ENCODE peak calls at places on chromosomes 5 and 9, in five cellular contexts. K, Y, S, R and L are unnamed samples.

GRCh38 chr5:179165421-179166170 is 105.4 kb downstream of the ZNF354C start:
- DNase-seq in K (no peak), Y (no peak), S (no peak), R (peak; percentile 64), L (no peak)

GRCh38 chr5:93626801-93627200 is 43.8 kb downstream of the NR2F1 start:
- DNase-seq in K (no peak), Y (no peak), S (no peak), R (no peak), L (no peak)

GRCh38 chr5:134574521-134574920 is 49.1 kb downstream of the JADE2 start:
- DNase-seq in K (no peak), Y (no peak), S (no peak), R (peak; percentile 47), L (no peak)

GRCh38 chr5:119578937-119579336 is 50.4 kb upstream of the FAM170A start:
- DNase-seq in K (no peak), Y (peak; percentile 32), S (no peak), R (no peak), L (no peak)

GRCh38 chr9:20417695-20418094 is 204.6 kb downstream of the MLLT3 start:
- DNase-seq in K (no peak), Y (no peak), S (no peak), R (no peak), L (no peak)

GRCh38 chr5:74798977-74799911 is 32.2 kb downstream of the NSA2 start:
- DNase-seq in K (no peak), Y (no peak), S (no peak), R (no peak), L (no peak)

GRCh38 chr5:147310059-147310704 is 75.4 kb downstream of the STK32A start:
- DNase-seq in K (peak; percentile 27), Y (peak; percentile 85), S (peak; percentile 57), R (peak; percentile 73), L (peak; percentile 54)

GRCh38 chr5:73233461-73234151 is 60.6 kb downstream of the TMEM174 start:
- DNase-seq in K (no peak), Y (no peak), S (no peak), R (peak; percentile 64), L (no peak)

GRCh38 chr9:72882117-72882775 is 70.6 kb downstream of the ALDH1A1 start:
- DNase-seq in K (no peak), Y (no peak), S (no peak), R (peak; percentile 72), L (no peak)

GRCh38 chr9:135886147-135886981 is 21.0 kb downstream of the CAMSAP1 start:
- DNase-seq in K (no peak), Y (no peak), S (no peak), R (no peak), L (no peak)

GRCh38 chr5:38948501-38948900 is 102.7 kb downstream of the OSMR start:
- DNase-seq in K (no peak), Y (no peak), S (no peak), R (no peak), L (no peak)

GRCh38 chr9:109246533-109246932 is 74.3 kb downstream of the EPB41L4B start:
- DNase-seq in K (no peak), Y (no peak), S (no peak), R (no peak), L (no peak)

GRCh38 chr9:31153250-31153840 is 1231.1 kb upstream of the ACO1 start:
- DNase-seq in K (no peak), Y (peak; percentile 3), S (no peak), R (no peak), L (no peak)

GRCh38 chr9:108565651-108566378 is 290.0 kb downstream of the ACTL7B start:
- DNase-seq in K (peak; percentile 22), Y (peak; percentile 86), S (peak; percentile 64), R (no peak), L (peak; percentile 74)

GRCh38 chr5:173671121-173671949 is 54.9 kb upstream of the BOD1 start:
- DNase-seq in K (no peak), Y (peak; percentile 45), S (no peak), R (no peak), L (no peak)